ENCODE peak calls at places on chromosomes 11 and 22, in eight cellular contexts. S, H, U, Z, Y, N, F and C are unnamed samples.

GRCh38 chr22:19868773-19869471 is 14.2 kb upstream of the GNB1L start:
- DNase-seq in S (peak; percentile 57), F (no peak), U (no peak), Y (no peak), N (no peak), Z (no peak), H (no peak), C (peak; percentile 12)

GRCh38 chr22:37742374-37743092 is 45.7 kb downstream of the TRIOBP start:
- DNase-seq in Y (no peak), U (peak; percentile 94), Z (no peak), S (no peak), H (peak; percentile 88), F (peak; percentile 58), N (peak; percentile 86), C (peak; percentile 79)

GRCh38 chr11:72433455-72434061 is 773 bp downstream of the CLPB start:
- DNase-seq in U (no peak), Y (no peak), S (no peak), Z (no peak), H (no peak), N (no peak), F (no peak), C (peak; percentile 28)

GRCh38 chr11:15819679-15820286 is 536.6 kb downstream of the SOX6 start:
- DNase-seq in U (peak; percentile 46), H (peak; percentile 66), Z (no peak), F (peak; percentile 33), S (peak; percentile 42), N (peak; percentile 54), Y (no peak), C (peak; percentile 31)

GRCh38 chr11:6200975-6201374 is 2.0 kb downstream of the OR52W1 start:
- DNase-seq in N (peak; percentile 30), F (no peak), H (no peak), S (no peak), U (no peak), Z (no peak), Y (no peak), C (no peak)

GRCh38 chr11:45062974-45063635 is 83.3 kb upstream of the PRDM11 start:
- DNase-seq in Z (no peak), U (no peak), F (no peak), H (no peak), Y (no peak), N (no peak), S (no peak), C (no peak)

GRCh38 chr11:46066335-46066734 is 54.9 kb downstream of the PHF21A start:
- DNase-seq in F (peak; percentile 13), N (no peak), Y (no peak), S (no peak), Z (no peak), H (no peak), U (no peak), C (no peak)

GRCh38 chr11:28673687-28674431 is 565.7 kb downstream of the METTL15 start:
- DNase-seq in U (peak; percentile 74), Z (no peak), N (peak; percentile 96), F (peak; percentile 64), S (no peak), H (peak; percentile 65), Y (no peak), C (no peak)

GRCh38 chr11:83682645-83682973 is 396.4 kb upstream of the CCDC90B start:
- DNase-seq in U (no peak), S (no peak), Y (no peak), N (no peak), Z (no peak), F (no peak), H (no peak), C (no peak)

GRCh38 chr22:48756146-48757111 is 1071.2 kb downstream of the BRD1 start:
- DNase-seq in F (no peak), Z (no peak), S (peak; percentile 41), N (no peak), Y (no peak), H (no peak), U (no peak), C (no peak)

GRCh38 chr11:72576196-72576595 is 98.0 kb downstream of the PDE2A start:
- DNase-seq in F (no peak), Y (no peak), H (no peak), Z (no peak), S (peak; percentile 30), U (no peak), N (no peak), C (no peak)

GRCh38 chr11:99244613-99245012 is 223.9 kb downstream of the CNTN5 start:
- DNase-seq in Z (no peak), N (no peak), S (no peak), Y (no peak), F (no peak), H (no peak), U (peak; percentile 17), C (no peak)

GRCh38 chr22:37549704-37550059 is 10.6 kb upstream of the CDC42EP1 start:
- DNase-seq in N (peak; percentile 72), Y (no peak), F (no peak), S (peak; percentile 65), Z (no peak), H (peak; percentile 89), U (no peak), C (peak; percentile 69)

GRCh38 chr22:20982563-20982882 is 426 bp downstream of the LZTR1 start:
- DNase-seq in Z (no peak), F (peak; percentile 9), H (no peak), N (no peak), Y (no peak), S (peak; percentile 76), U (no peak), C (no peak)

GRCh38 chr22:20488946-20489345 is 6.6 kb downstream of the KLHL22 start:
- DNase-seq in F (no peak), H (no peak), Y (no peak), S (peak; percentile 54), N (no peak), U (no peak), Z (no peak), C (no peak)

GRCh38 chr11:96430668-96431067 is 40.9 kb downstream of the JRKL start:
- DNase-seq in S (no peak), U (no peak), H (no peak), Z (no peak), Y (no peak), F (no peak), N (no peak), C (no peak)

GRCh38 chr22:45550416-45550815 is 47.7 kb downstream of the FBLN1 start:
- DNase-seq in Y (no peak), F (no peak), H (no peak), U (no peak), N (no peak), S (peak; percentile 25), Z (no peak), C (no peak)

GRCh38 chr11:68204402-68204801 is 8.7 kb downstream of the KMT5B start:
- DNase-seq in H (no peak), Z (no peak), S (no peak), F (no peak), Y (no peak), N (no peak), U (no peak), C (no peak)

GRCh38 chr11:72009156-72009555 is 10.4 kb downstream of the IL18BP start:
- DNase-seq in Y (no peak), F (no peak), U (no peak), N (no peak), Z (no peak), S (peak; percentile 35), H (no peak), C (no peak)

GRCh38 chr22:35521358-35522264 is 19.0 kb upstream of the RASD2 start:
- DNase-seq in F (peak; percentile 9), Z (no peak), H (no peak), S (no peak), N (no peak), Y (no peak), U (no peak), C (no peak)

GRCh38 chr22:26479043-26479791 is 4.4 kb downstream of the HPS4 start:
- DNase-seq in Z (no peak), S (no peak), H (no peak), F (no peak), U (no peak), Y (no peak), N (no peak), C (no peak)

GRCh38 chr11:78920329-78920728 is 345.7 kb upstream of the NARS2 start:
- DNase-seq in Z (no peak), H (no peak), N (no peak), Y (no peak), S (no peak), U (no peak), F (no peak), C (no peak)

GRCh38 chr11:1629326-1630185 is at the start of gene KRTAP5-5:
- DNase-seq in Z (no peak), U (no peak), H (no peak), S (peak; percentile 50), Y (no peak), N (no peak), F (no peak), C (no peak)

GRCh38 chr22:20807315-20807752 is 33.4 kb downstream of the SERPIND1 start:
- DNase-seq in Y (no peak), Z (no peak), S (no peak), N (peak; percentile 96), F (peak; percentile 38), U (peak; percentile 88), H (peak; percentile 86), C (no peak)

GRCh38 chr11:73152861-73153483 is 10.9 kb upstream of the FCHSD2 start:
- DNase-seq in Z (peak; percentile 55), U (no peak), Y (no peak), S (peak; percentile 48), F (no peak), H (no peak), N (no peak), C (no peak)

GRCh38 chr22:42743501-42743991 is 22.9 kb upstream of the A4GALT start:
- DNase-seq in Z (no peak), H (peak; percentile 84), Y (no peak), F (peak; percentile 36), U (peak; percentile 75), S (peak; percentile 81), N (peak; percentile 97), C (peak; percentile 88)

GRCh38 chr22:50027639-50028537 is 15.3 kb upstream of the IL17REL start:
- DNase-seq in Y (no peak), H (no peak), U (peak; percentile 35), S (peak; percentile 61), N (no peak), Z (no peak), F (peak; percentile 54), C (no peak)

GRCh38 chr11:11845551-11845950 is 3.8 kb downstream of the USP47 start:
- DNase-seq in Z (no peak), H (peak; percentile 58), U (no peak), Y (no peak), S (no peak), F (no peak), N (peak; percentile 31), C (no peak)

GRCh38 chr11:28756977-28757376 is 648.8 kb downstream of the METTL15 start:
- DNase-seq in S (no peak), N (peak; percentile 91), Y (no peak), F (peak; percentile 59), Z (no peak), H (peak; percentile 46), U (peak; percentile 82), C (no peak)

GRCh38 chr11:69650081-69650831 is 9.3 kb downstream of the CCND1 start:
- DNase-seq in N (peak; percentile 46), H (no peak), S (peak; percentile 33), F (no peak), U (peak; percentile 30), Z (no peak), Y (no peak), C (no peak)

GRCh38 chr11:10382518-10382917 is 72.5 kb upstream of the AMPD3 start:
- DNase-seq in U (peak; percentile 40), Y (no peak), N (no peak), F (peak; percentile 35), S (peak; percentile 72), H (no peak), Z (no peak), C (no peak)

GRCh38 chr11:129282634-129283033 is 90.5 kb upstream of the ARHGAP32 start:
- DNase-seq in Y (no peak), H (no peak), F (no peak), N (no peak), Z (no peak), S (no peak), U (no peak), C (no peak)

GRCh38 chr22:29216873-29217666 is 11.4 kb downstream of the EMID1 start:
- DNase-seq in U (no peak), Z (no peak), F (no peak), Y (no peak), S (peak; percentile 45), H (peak; percentile 90), N (peak; percentile 64), C (peak; percentile 16)